ENCODE peak calls at places on chromosomes 7 and 10, in seven cellular contexts. E is HepG2; X is brain microvascular endothelial cell; N is effector memory CD8-positive, alpha-beta T cell; S is NCI-H1105 treated with DMSO at 0.1 percent for 48 hours; K is HFF-Myc; Q is adrenal gland. W is an unnamed sample.

GRCh38 chr7:139618482-139619366 is 95.2 kb downstream of the CLEC2L start:
- DNase-seq in N (no peak), X (peak; percentile 29), S (peak; percentile 1), K (no peak), Q (peak; percentile 66), E (peak; percentile 35), W (peak; percentile 15)

GRCh38 chr10:59880976-59881510 is 25.3 kb downstream of the CCDC6 start:
- DNase-seq in S (no peak), K (no peak), Q (no peak), X (no peak), N (peak; percentile 57), E (no peak), W (no peak)

GRCh38 chr7:13151982-13152381 is 464.5 kb downstream of the ARL4A start:
- DNase-seq in K (no peak), N (no peak), E (no peak), Q (no peak), S (no peak), X (no peak), W (no peak)

GRCh38 chr7:2399848-2400587 is 3.4 kb upstream of the CHST12 start:
- DNase-seq in X (peak; percentile 96), N (no peak), Q (peak; percentile 95), E (peak; percentile 76), S (peak; percentile 51), K (peak; percentile 84), W (peak; percentile 66)

GRCh38 chr10:48452879-48453412 is 146.5 kb downstream of the MAPK8 start:
- DNase-seq in K (no peak), S (no peak), E (no peak), N (no peak), X (no peak), Q (no peak), W (no peak)

GRCh38 chr7:2802504-2803341 is 41.4 kb downstream of the GNA12 start:
- DNase-seq in N (no peak), X (peak; percentile 45), K (no peak), E (peak; percentile 90), Q (no peak), S (peak; percentile 47), W (peak; percentile 41)

GRCh38 chr10:48215148-48215982 is 59.1 kb downstream of the FRMPD2 start:
- DNase-seq in N (peak; percentile 3), Q (peak; percentile 53), S (peak; percentile 1), E (peak; percentile 28), X (peak; percentile 37), K (peak; percentile 22), W (peak; percentile 3)

GRCh38 chr7:20331231-20331880 is 656 bp downstream of the ITGB8 start:
- DNase-seq in K (no peak), X (peak; percentile 18), Q (peak; percentile 21), N (no peak), S (peak; percentile 74), E (no peak), W (peak; percentile 81)

GRCh38 chr10:59817806-59818205 is 64.6 kb upstream of the MRLN start:
- DNase-seq in Q (peak; percentile 85), E (no peak), S (no peak), N (no peak), X (peak; percentile 33), K (no peak), W (no peak)

GRCh38 chr7:37028909-37029440 is 304.7 kb upstream of the AOAH start:
- DNase-seq in K (no peak), N (no peak), E (no peak), Q (no peak), S (no peak), X (no peak), W (no peak)

GRCh38 chr10:92181575-92181974 is 109.3 kb downstream of the CPEB3 start:
- DNase-seq in K (peak; percentile 31), Q (no peak), E (peak; percentile 8), N (no peak), S (no peak), X (peak; percentile 1), W (peak; percentile 16)

GRCh38 chr10:129784286-129784685 is 179.8 kb downstream of the EBF3 start:
- DNase-seq in S (no peak), X (no peak), K (no peak), Q (no peak), E (no peak), N (no peak), W (no peak)

GRCh38 chr7:13476881-13477444 is 512.5 kb downstream of the ETV1 start:
- DNase-seq in K (no peak), Q (no peak), S (no peak), X (no peak), N (no peak), E (no peak), W (no peak)

GRCh38 chr7:20193242-20193777 is 23.9 kb downstream of the MACC1 start:
- DNase-seq in S (no peak), N (no peak), K (no peak), Q (no peak), E (no peak), X (no peak), W (no peak)

GRCh38 chr7:117012284-117013174 is 59.2 kb downstream of the ST7 start:
- DNase-seq in X (peak; percentile 51), K (no peak), Q (no peak), E (peak; percentile 22), S (peak; percentile 21), N (no peak), W (no peak)

GRCh38 chr10:117168729-117169128 is 28.6 kb upstream of the KCNK18 start:
- DNase-seq in E (no peak), N (no peak), Q (no peak), S (no peak), K (no peak), X (no peak), W (no peak)

GRCh38 chr7:129975309-129975708 is 22.5 kb upstream of the UBE2H start:
- DNase-seq in N (no peak), Q (no peak), X (no peak), S (no peak), E (no peak), K (no peak), W (no peak)

GRCh38 chr7:82443801-82444219 is 233 bp upstream of the CACNA2D1 start:
- DNase-seq in N (no peak), K (no peak), E (no peak), Q (peak; percentile 83), S (peak; percentile 93), X (peak; percentile 89), W (no peak)